ENCODE peak calls at places on chromosomes 5 and 9, in seven cellular contexts. V, A, I, N, D, Z and W are unnamed samples.

GRCh38 chr9:108620767-108621166 is 235.0 kb downstream of the ACTL7B start:
- DNase-seq in V (no peak), A (no peak), I (peak), N (no peak), D (no peak), Z (peak), W (no peak)

GRCh38 chr9:81312346-81312745 is 377.0 kb downstream of the TLE1 start:
- DNase-seq in V (no peak), A (no peak), I (no peak), N (no peak), D (no peak), Z (no peak), W (no peak)

GRCh38 chr9:108316633-108317032 is 539.2 kb downstream of the ACTL7B start:
- DNase-seq in V (no peak), A (no peak), I (no peak), N (no peak), D (no peak), Z (peak), W (peak)

GRCh38 chr5:125967576-125967975 is 455.6 kb upstream of the GRAMD2B start:
- DNase-seq in V (no peak), A (no peak), I (no peak), N (no peak), D (no peak), Z (no peak), W (no peak)

GRCh38 chr5:150516011-150516410 is 8.1 kb downstream of the NDST1 start:
- DNase-seq in V (no peak), A (no peak), I (no peak), N (no peak), D (peak), Z (peak), W (no peak)

GRCh38 chr9:119365291-119366027 is 3.8 kb downstream of the BRINP1 start:
- DNase-seq in V (no peak), A (no peak), I (no peak), N (peak), D (peak), Z (peak), W (peak)

GRCh38 chr5:175457466-175457865 is 13.5 kb upstream of the DRD1 start:
- DNase-seq in V (no peak), A (no peak), I (no peak), N (no peak), D (no peak), Z (no peak), W (no peak)

GRCh38 chr5:16912080-16912479 is 24.0 kb downstream of the MYO10 start:
- DNase-seq in V (no peak), A (no peak), I (no peak), N (no peak), D (no peak), Z (no peak), W (no peak)

GRCh38 chr5:74850016-74850415 is 16.2 kb downstream of the FAM169A start:
- DNase-seq in V (no peak), A (no peak), I (no peak), N (no peak), D (no peak), Z (no peak), W (no peak)

GRCh38 chr5:90264930-90265857 is 144.4 kb downstream of the CETN3 start:
- DNase-seq in V (peak), A (peak), I (peak), N (peak), D (peak), Z (peak), W (peak)

GRCh38 chr9:93197670-93198069 is 13.7 kb downstream of the WNK2 start:
- DNase-seq in V (no peak), A (peak), I (no peak), N (no peak), D (no peak), Z (no peak), W (no peak)

GRCh38 chr5:52989025-52989780 is at the start of gene ITGA2:
- DNase-seq in V (peak), A (peak), I (no peak), N (peak), D (peak), Z (peak), W (peak)

GRCh38 chr9:114588150-114588663 is 638 bp downstream of the ATP6V1G1 start:
- DNase-seq in V (peak), A (no peak), I (no peak), N (peak), D (no peak), Z (peak), W (peak)

GRCh38 chr5:149605998-149606721 is 24.9 kb downstream of the ARHGEF37 start:
- DNase-seq in V (peak), A (no peak), I (no peak), N (no peak), D (no peak), Z (peak), W (no peak)